ENCODE peak calls at places on chromosome 4, in four cellular contexts. X is stimulated activated CD4-positive, alpha-beta T cell treated with anti-CD3 and anti-CD28 coated beads, Interleukin-4, amount 100 ng/mL, for 24 hours; U is lung microvascular endothelial cell; W is Right ventricle myocardium superior. B is an unnamed sample.
A peak's percentile ranks its signal among the peaks of the same experiment; 100 is the strongest.

GRCh38 chr4:68378226-68378625 is 28.3 kb upstream of the YTHDC1 start:
- DNase-seq in X (no peak), U (no peak), W (no peak), B (no peak)

GRCh38 chr4:89294583-89295244 is 12.9 kb downstream of the GPRIN3 start:
- DNase-seq in X (no peak), U (no peak), W (no peak), B (no peak)

GRCh38 chr4:65671402-65671801 is 1.1 kb upstream of the EPHA5 start:
- DNase-seq in X (no peak), U (no peak), W (no peak), B (no peak)

GRCh38 chr4:48985976-48986653 is at the start of gene CWH43:
- DNase-seq in X (no peak), U (no peak), W (no peak), B (no peak)

GRCh38 chr4:13640149-13640671 is 12.7 kb upstream of the BOD1L1 start:
- DNase-seq in X (no peak), U (peak; percentile 39), W (no peak), B (no peak)

GRCh38 chr4:119087121-119087520 is 48.5 kb upstream of the MYOZ2 start:
- DNase-seq in X (no peak), U (peak; percentile 41), W (no peak), B (no peak)

GRCh38 chr4:11429646-11430045 is 952 bp upstream of the HS3ST1 start:
- DNase-seq in X (no peak), U (no peak), W (no peak), B (no peak)

GRCh38 chr4:6986067-6986780 is 56.9 kb upstream of the TADA2B start:
- DNase-seq in X (no peak), U (peak; percentile 57), W (peak; percentile 65), B (no peak)

GRCh38 chr4:172785623-172786022 is 383.0 kb upstream of the GALNT7 start:
- DNase-seq in X (no peak), U (no peak), W (no peak), B (no peak)

GRCh38 chr4:187477224-187477623 is 518.3 kb upstream of the ZFP42 start:
- DNase-seq in X (no peak), U (no peak), W (no peak), B (no peak)

GRCh38 chr4:38672247-38673071 is 8.5 kb downstream of the KLF3 start:
- DNase-seq in X (no peak), U (no peak), W (no peak), B (no peak)

GRCh38 chr4:112379306-112379705 is 82.1 kb downstream of the ALPK1 start:
- DNase-seq in X (no peak), U (no peak), W (no peak), B (no peak)

GRCh38 chr4:61540944-61541343 is 340.8 kb downstream of the ADGRL3 start:
- DNase-seq in X (no peak), U (no peak), W (no peak), B (no peak)

GRCh38 chr4:184355111-184355604 is 119.2 kb downstream of the IRF2 start:
- DNase-seq in X (peak; percentile 6), U (peak; percentile 100), W (no peak), B (peak; percentile 58)

GRCh38 chr4:23504094-23504493 is 385.8 kb downstream of the PPARGC1A start:
- DNase-seq in X (no peak), U (no peak), W (no peak), B (no peak)

GRCh38 chr4:105179539-105180401 is 33.1 kb downstream of the TET2 start:
- DNase-seq in X (no peak), U (peak; percentile 9), W (no peak), B (no peak)

GRCh38 chr4:71251266-71251665 is 87.6 kb upstream of the SLC4A4 start:
- DNase-seq in X (no peak), U (no peak), W (no peak), B (no peak)

GRCh38 chr4:158824425-158825274 is 55.8 kb downstream of the FNIP2 start:
- DNase-seq in X (no peak), U (peak; percentile 52), W (peak; percentile 43), B (no peak)

GRCh38 chr4:123893746-123894095 is 497.1 kb downstream of the SPRY1 start:
- DNase-seq in X (no peak), U (no peak), W (no peak), B (no peak)

GRCh38 chr4:152698012-152698499 is 18.3 kb upstream of the TMEM154 start:
- DNase-seq in X (no peak), U (no peak), W (no peak), B (no peak)

GRCh38 chr4:83686166-83686565 is 150.3 kb downstream of the GPAT3 start:
- DNase-seq in X (no peak), U (peak; percentile 40), W (no peak), B (no peak)

GRCh38 chr4:84814100-84814750 is 152.3 kb downstream of the WDFY3 start:
- DNase-seq in X (no peak), U (peak; percentile 93), W (no peak), B (no peak)

GRCh38 chr4:9812530-9813340 is 31.3 kb downstream of the DRD5 start:
- DNase-seq in X (no peak), U (no peak), W (no peak), B (no peak)

GRCh38 chr4:84673475-84674230 is 90.7 kb downstream of the CDS1 start:
- DNase-seq in X (no peak), U (peak; percentile 87), W (no peak), B (no peak)

GRCh38 chr4:76420901-76421581 is at the start of gene CCDC158:
- DNase-seq in X (no peak), U (no peak), W (peak; percentile 52), B (no peak)

GRCh38 chr4:99209671-99210070 is 9.4 kb downstream of the ADH6 start:
- DNase-seq in X (no peak), U (no peak), W (no peak), B (no peak)

GRCh38 chr4:25879991-25880641 is 17.3 kb upstream of the SEL1L3 start:
- DNase-seq in X (no peak), U (no peak), W (no peak), B (no peak)

GRCh38 chr4:185344743-185345538 is 50.8 kb downstream of the LRP2BP start:
- DNase-seq in X (no peak), U (peak; percentile 53), W (no peak), B (no peak)